ENCODE peak calls at places on chromosomes 13 and 19, in seven cellular contexts. E is astrocyte of the spinal cord, Z is NCI-H1417 treated with DMSO at 0.1 percent for 48 hours, J is lower leg skin, S is AG08396, M is thoracic aorta, H is endodermal cell. L is an unnamed sample.

GRCh38 chr19:35590875-35591274 is 4.9 kb downstream of the PMIS2 start:
- DNase-seq in E (no peak), Z (no peak), J (no peak), S (no peak), M (no peak), H (no peak), L (no peak)

GRCh38 chr13:35502456-35502855 is 26.0 kb upstream of the MAB21L1 start:
- DNase-seq in E (no peak), Z (no peak), J (no peak), S (no peak), M (no peak), H (no peak), L (no peak)

GRCh38 chr19:49133621-49134454 is 14.5 kb downstream of the PPFIA3 start:
- DNase-seq in E (peak; percentile 35), Z (no peak), J (peak; percentile 60), S (peak; percentile 73), M (no peak), H (peak; percentile 95), L (no peak)

GRCh38 chr19:1987197-1988187 is 28.0 kb downstream of the BTBD2 start:
- DNase-seq in E (no peak), Z (no peak), J (no peak), S (no peak), M (no peak), H (peak; percentile 68), L (no peak)

GRCh38 chr19:46494936-46495788 is 505 bp downstream of the PNMA8B start:
- DNase-seq in E (no peak), Z (no peak), J (no peak), S (no peak), M (no peak), H (peak; percentile 71), L (no peak)

GRCh38 chr19:900302-901111 is 7.2 kb downstream of the RNU6-9 start:
- DNase-seq in E (no peak), Z (no peak), J (no peak), S (no peak), M (no peak), H (peak; percentile 89), L (peak; percentile 72)

GRCh38 chr13:72304121-72304745 is 423.2 kb downstream of the MZT1 start:
- DNase-seq in E (peak; percentile 93), Z (no peak), J (no peak), S (no peak), M (no peak), H (no peak), L (no peak)

GRCh38 chr19:51439021-51439465 is 19.2 kb downstream of the SIGLEC8 start:
- DNase-seq in E (no peak), Z (no peak), J (no peak), S (no peak), M (no peak), H (peak; percentile 54), L (no peak)

GRCh38 chr13:41222259-41222852 is 28.0 kb upstream of the KBTBD7 start:
- DNase-seq in E (peak; percentile 52), Z (no peak), J (peak; percentile 33), S (peak; percentile 35), M (no peak), H (peak; percentile 88), L (no peak)

GRCh38 chr13:59472134-59472533 is 691.6 kb downstream of the DIAPH3 start:
- DNase-seq in E (peak; percentile 26), Z (no peak), J (no peak), S (no peak), M (no peak), H (no peak), L (no peak)

GRCh38 chr19:8899356-8899755 is 67.2 kb downstream of the MBD3L1 start:
- DNase-seq in E (no peak), Z (no peak), J (no peak), S (no peak), M (no peak), H (no peak), L (no peak)

GRCh38 chr13:31012285-31013024 is 80.0 kb downstream of the TEX26 start:
- DNase-seq in E (peak; percentile 44), Z (no peak), J (no peak), S (peak; percentile 60), M (no peak), H (peak; percentile 57), L (no peak)

GRCh38 chr19:10259162-10259905 is 7.3 kb downstream of the MRPL4 start:
- DNase-seq in E (peak; percentile 76), Z (peak; percentile 45), J (peak; percentile 80), S (peak; percentile 77), M (peak; percentile 66), H (peak; percentile 98), L (peak; percentile 58)

GRCh38 chr13:41603917-41604316 is 146.6 kb downstream of the RGCC start:
- DNase-seq in E (peak; percentile 64), Z (no peak), J (no peak), S (no peak), M (no peak), H (no peak), L (peak; percentile 9)

GRCh38 chr13:45299194-45299593 is 41.8 kb downstream of the TPT1 start:
- DNase-seq in E (peak; percentile 30), Z (no peak), J (no peak), S (no peak), M (no peak), H (no peak), L (no peak)

GRCh38 chr19:1168877-1169791 is 4.9 kb downstream of the SBNO2 start:
- DNase-seq in E (peak; percentile 54), Z (no peak), J (no peak), S (peak; percentile 85), M (no peak), H (no peak), L (peak; percentile 87)

GRCh38 chr13:77521194-77521593 is 14.3 kb upstream of the SCEL start:
- DNase-seq in E (peak; percentile 42), Z (no peak), J (no peak), S (no peak), M (no peak), H (no peak), L (no peak)

GRCh38 chr19:18533058-18533457 is 10.3 kb downstream of the FKBP8 start:
- DNase-seq in E (no peak), Z (no peak), J (no peak), S (no peak), M (no peak), H (no peak), L (no peak)

GRCh38 chr13:33272531-33273124 is 12.9 kb downstream of the STARD13 start:
- DNase-seq in E (no peak), Z (no peak), J (no peak), S (no peak), M (no peak), H (no peak), L (no peak)

GRCh38 chr13:51122868-51123267 is 11.8 kb upstream of the C13orf42 start:
- DNase-seq in E (no peak), Z (no peak), J (no peak), S (no peak), M (no peak), H (peak; percentile 61), L (no peak)

GRCh38 chr13:107642841-107643240 is 572.5 kb downstream of the LIG4 start:
- DNase-seq in E (no peak), Z (no peak), J (no peak), S (no peak), M (no peak), H (no peak), L (no peak)

GRCh38 chr19:11482384-11483050 is 1.7 kb upstream of the ELAVL3 start:
- DNase-seq in E (peak; percentile 64), Z (peak; percentile 52), J (peak; percentile 71), S (peak; percentile 98), M (peak; percentile 27), H (peak; percentile 90), L (peak; percentile 98)

GRCh38 chr13:95335667-95336066 is 34.4 kb upstream of the ABCC4 start:
- DNase-seq in E (no peak), Z (no peak), J (no peak), S (no peak), M (no peak), H (no peak), L (peak; percentile 73)